ENCODE peak calls at places on chromosome 21, in seven cellular contexts. F is A172; G is omental fat pad; O is H7; S is NCI-H2081; A is stimulated activated CD4-positive, alpha-beta T cell treated with anti-CD3 and anti-CD28 coated beads, Interleukin-15, amount 100 ng/mL, for 1 hour; N is small intestine. Q is an unnamed sample.

GRCh38 chr21:42221581-42222345 is 2.8 kb downstream of the ABCG1 start:
- DNase-seq in F (no peak), G (no peak), O (no peak), S (no peak), A (no peak), N (no peak), Q (no peak)

GRCh38 chr21:33299181-33299752 is 25.5 kb upstream of the IFNAR1 start:
- DNase-seq in F (peak; percentile 43), G (no peak), O (no peak), S (no peak), A (no peak), N (peak; percentile 21), Q (no peak)

GRCh38 chr21:46081022-46081861 is 16.7 kb upstream of the COL6A2 start:
- DNase-seq in F (no peak), G (no peak), O (peak; percentile 64), S (no peak), A (no peak), N (no peak), Q (no peak)

GRCh38 chr21:45951676-45952075 is 29.9 kb upstream of the COL6A1 start:
- DNase-seq in F (no peak), G (no peak), O (no peak), S (no peak), A (no peak), N (no peak), Q (no peak)

GRCh38 chr21:39186676-39187075 is 3.4 kb upstream of the PSMG1 start:
- DNase-seq in F (no peak), G (no peak), O (no peak), S (no peak), A (no peak), N (no peak), Q (no peak)

GRCh38 chr21:46111857-46112730 is 14.2 kb downstream of the COL6A2 start:
- DNase-seq in F (no peak), G (peak; percentile 18), O (peak; percentile 51), S (no peak), A (no peak), N (no peak), Q (no peak)

GRCh38 chr21:16535100-16535418 is 805.3 kb downstream of the USP25 start:
- DNase-seq in F (peak; percentile 92), G (peak; percentile 38), O (no peak), S (peak; percentile 39), A (no peak), N (no peak), Q (peak; percentile 62)

GRCh38 chr21:15005391-15005790 is 59.4 kb downstream of the NRIP1 start:
- DNase-seq in F (no peak), G (no peak), O (peak; percentile 32), S (peak; percentile 8), A (no peak), N (no peak), Q (peak; percentile 50)

GRCh38 chr21:29719561-29719960 is 220.2 kb downstream of the GRIK1 start:
- DNase-seq in F (no peak), G (no peak), O (no peak), S (no peak), A (no peak), N (no peak), Q (no peak)

GRCh38 chr21:35730325-35730724 is 330.0 kb downstream of the SETD4 start:
- DNase-seq in F (no peak), G (no peak), O (peak; percentile 10), S (no peak), A (no peak), N (no peak), Q (no peak)

GRCh38 chr21:38219049-38219628 is 37.7 kb upstream of the KCNJ15 start:
- DNase-seq in F (peak; percentile 81), G (peak; percentile 66), O (peak; percentile 67), S (peak; percentile 66), A (peak; percentile 31), N (peak; percentile 72), Q (peak; percentile 15)

GRCh38 chr21:26422138-26422537 is 150.9 kb downstream of the CYYR1 start:
- DNase-seq in F (no peak), G (no peak), O (no peak), S (no peak), A (no peak), N (no peak), Q (no peak)

GRCh38 chr21:36260802-36261201 is 59.2 kb upstream of the MORC3 start:
- DNase-seq in F (no peak), G (no peak), O (no peak), S (no peak), A (no peak), N (no peak), Q (no peak)

GRCh38 chr21:29092102-29092959 is 18.9 kb upstream of the CCT8 start:
- DNase-seq in F (peak; percentile 73), G (no peak), O (no peak), S (no peak), A (no peak), N (peak; percentile 46), Q (no peak)

GRCh38 chr21:40901690-40902089 is 54.7 kb upstream of the DSCAM start:
- DNase-seq in F (no peak), G (no peak), O (no peak), S (peak; percentile 32), A (no peak), N (no peak), Q (no peak)

GRCh38 chr21:41061701-41062100 is 106.3 kb upstream of the BACE2 start:
- DNase-seq in F (no peak), G (no peak), O (no peak), S (no peak), A (no peak), N (no peak), Q (no peak)

GRCh38 chr21:33231526-33231925 is 1.8 kb downstream of the IFNAR2 start:
- DNase-seq in F (no peak), G (no peak), O (no peak), S (no peak), A (no peak), N (no peak), Q (no peak)

GRCh38 chr21:36186506-36187399 is 30.1 kb downstream of the DOP1B start:
- DNase-seq in F (no peak), G (no peak), O (peak; percentile 59), S (no peak), A (no peak), N (peak; percentile 25), Q (no peak)

GRCh38 chr21:44298301-44298700 is 1.6 kb upstream of the PFKL start:
- DNase-seq in F (no peak), G (no peak), O (no peak), S (no peak), A (no peak), N (peak; percentile 22), Q (no peak)

Q was measured in caudate nucleus.